ENCODE peak calls at places on chromosomes 12 and 14, in eight cellular contexts. R is neural progenitor cell, L is B cell, O is natural killer cell, F is mucosa of descending colon, Z is omental fat pad, D is lower lobe of right lung, X is A549. A is an unnamed sample.

GRCh38 chr12:104672096-104672445 is 215.3 kb downstream of the CHST11 start:
- DNase-seq in D (no peak), Z (no peak), R (no peak), X (no peak), O (no peak), F (no peak), L (no peak), A (no peak)

GRCh38 chr12:71848212-71848611 is 8.7 kb downstream of the TBC1D15 start:
- DNase-seq in F (no peak), D (no peak), X (no peak), O (no peak), R (no peak), Z (no peak), L (no peak), A (no peak)

GRCh38 chr14:53002576-53002975 is 51.7 kb upstream of the FERMT2 start:
- DNase-seq in L (no peak), R (no peak), D (no peak), X (no peak), F (no peak), Z (no peak), O (no peak), A (no peak)

GRCh38 chr12:3107071-3107583 is 29.9 kb downstream of the TSPAN9 start:
- DNase-seq in L (no peak), O (no peak), Z (no peak), D (no peak), R (peak), X (no peak), F (no peak), A (no peak)

GRCh38 chr12:43571885-43572284 is 19.9 kb upstream of the ADAMTS20 start:
- DNase-seq in Z (no peak), D (no peak), L (no peak), R (no peak), X (no peak), O (no peak), F (no peak), A (no peak)

GRCh38 chr12:104682790-104683279 is 226.1 kb downstream of the CHST11 start:
- DNase-seq in L (peak), D (no peak), R (no peak), X (no peak), F (no peak), O (peak), Z (no peak), A (no peak)

GRCh38 chr14:94539181-94539580 is 22.1 kb upstream of the SERPINA4 start:
- DNase-seq in D (no peak), R (no peak), L (no peak), Z (no peak), O (no peak), F (no peak), X (no peak), A (no peak)

GRCh38 chr14:100900837-100901390 is 2.6 kb downstream of the RTL1 start:
- DNase-seq in O (no peak), D (peak), F (no peak), L (no peak), Z (no peak), R (peak), X (peak), A (peak)

GRCh38 chr12:62805517-62805916 is 129.4 kb downstream of the PPM1H start:
- DNase-seq in F (no peak), O (no peak), L (no peak), D (no peak), R (no peak), Z (no peak), X (no peak), A (no peak)

GRCh38 chr14:71243697-71244096 is 336.4 kb downstream of the PCNX1 start:
- DNase-seq in X (no peak), R (no peak), O (no peak), L (no peak), Z (no peak), F (no peak), D (no peak), A (no peak)

GRCh38 chr12:95216704-95217376 is 427 bp downstream of the FGD6 start:
- DNase-seq in O (no peak), L (no peak), Z (no peak), F (no peak), R (no peak), X (peak), D (no peak), A (no peak)

GRCh38 chr14:32417956-32418552 is 89.0 kb downstream of the AKAP6 start:
- DNase-seq in D (no peak), Z (no peak), F (no peak), X (no peak), R (no peak), L (no peak), O (no peak), A (no peak)

GRCh38 chr12:105271364-105271763 is 35.4 kb upstream of the APPL2 start:
- DNase-seq in O (no peak), L (no peak), Z (no peak), F (no peak), X (no peak), D (no peak), R (no peak), A (no peak)

GRCh38 chr14:79514700-79515099 is 696.6 kb downstream of the DIO2 start:
- DNase-seq in X (no peak), D (no peak), O (no peak), R (no peak), F (no peak), L (no peak), Z (no peak), A (no peak)

GRCh38 chr12:75712223-75712622 is 200.8 kb upstream of the KRR1 start:
- DNase-seq in F (no peak), Z (no peak), X (no peak), L (no peak), R (no peak), D (no peak), O (no peak), A (no peak)

GRCh38 chr12:107775093-107775721 is 703 bp downstream of the ASCL4 start:
- DNase-seq in X (no peak), L (peak), R (peak), Z (no peak), O (no peak), D (no peak), F (no peak), A (peak)

GRCh38 chr12:69129014-69129413 is 110.4 kb upstream of the CPSF6 start:
- DNase-seq in O (no peak), D (no peak), L (no peak), R (no peak), F (no peak), Z (no peak), X (no peak), A (no peak)

GRCh38 chr14:55707365-55707804 is 127.4 kb downstream of the KTN1 start:
- DNase-seq in F (no peak), Z (no peak), R (peak), X (peak), D (no peak), L (peak), O (no peak), A (no peak)

GRCh38 chr12:111685322-111685810 is 390 bp downstream of the BRAP start:
- DNase-seq in Z (no peak), D (peak), L (no peak), X (no peak), F (no peak), O (no peak), R (no peak), A (no peak)

GRCh38 chr14:99996951-99997571 is 68.2 kb upstream of the EVL start:
- DNase-seq in L (no peak), O (no peak), F (no peak), Z (no peak), X (no peak), D (no peak), R (no peak), A (no peak)

GRCh38 chr14:69263364-69263763 is 3.4 kb downstream of the GALNT16 start:
- DNase-seq in L (no peak), Z (peak), R (no peak), F (peak), X (no peak), O (no peak), D (no peak), A (no peak)

GRCh38 chr12:115926037-115926670 is 351.3 kb downstream of the MED13L start:
- DNase-seq in Z (no peak), X (no peak), R (no peak), L (no peak), O (no peak), D (no peak), F (no peak), A (no peak)

GRCh38 chr12:25054076-25054782 is 105.3 kb upstream of the BCAT1 start:
- DNase-seq in R (no peak), X (no peak), F (no peak), D (no peak), L (no peak), O (no peak), Z (no peak), A (no peak)

GRCh38 chr12:101620762-101621133 is 26.0 kb downstream of the MYBPC1 start:
- DNase-seq in F (no peak), L (no peak), D (no peak), Z (no peak), X (no peak), O (no peak), R (no peak), A (no peak)

GRCh38 chr12:101619868-101620761 is 25.3 kb downstream of the MYBPC1 start:
- DNase-seq in X (no peak), O (no peak), L (no peak), F (no peak), Z (no peak), R (no peak), D (no peak), A (no peak)

GRCh38 chr12:101619026-101619827 is 24.5 kb downstream of the MYBPC1 start:
- DNase-seq in Z (no peak), L (no peak), X (no peak), F (no peak), D (no peak), O (no peak), R (no peak), A (no peak)

GRCh38 chr12:101612162-101612916 is 17.6 kb downstream of the MYBPC1 start:
- DNase-seq in F (no peak), R (no peak), Z (no peak), X (no peak), D (no peak), L (no peak), O (no peak), A (no peak)

DNA sequence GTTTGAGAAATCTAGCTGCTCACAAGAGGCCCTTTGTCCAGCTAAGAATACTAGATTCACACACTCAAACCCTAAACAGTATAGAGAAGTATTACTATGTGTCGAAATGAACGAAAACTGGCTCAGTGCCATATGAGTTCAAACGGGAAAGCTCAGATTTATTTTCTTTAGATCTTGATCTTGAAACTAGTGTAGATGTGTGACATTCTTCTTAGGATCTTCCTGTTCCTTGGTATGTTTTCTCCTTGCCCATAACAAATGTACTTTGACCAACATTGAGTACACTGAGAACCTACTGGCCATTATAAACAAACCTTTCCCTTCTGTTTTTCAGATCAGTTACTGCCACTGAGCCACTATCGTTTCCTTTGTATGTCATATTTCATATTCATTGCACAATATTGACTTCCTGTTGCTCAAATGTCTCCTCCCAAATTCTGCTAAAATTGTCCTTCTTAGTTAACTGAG is 21.3 kb downstream of the MYBPC1 start:
- DNase-seq in F (no peak), Z (no peak), L (no peak), D (no peak), X (no peak), O (no peak), R (no peak), A (no peak)
- TF ChIP-seq CTCF in F (no peak), Z (no peak), L (no peak), D (no peak), X (no peak), O (no peak), R (no peak), A (no peak)

GRCh38 chr12:52171950-52172512 is 19.8 kb downstream of the KRT80 start:
- DNase-seq in D (peak), Z (no peak), X (peak), O (no peak), R (peak), L (no peak), F (no peak), A (peak)
- TF ChIP-seq CTCF in D (peak), Z (no peak), X (peak), O (no peak), R (peak), L (no peak), F (no peak), A (peak)

GRCh38 chr14:105120056-105120455 is 48.5 kb downstream of the JAG2 start:
- DNase-seq in D (no peak), X (no peak), L (no peak), O (no peak), Z (no peak), F (no peak), R (no peak), A (no peak)

GRCh38 chr14:105123981-105124836 is 44.4 kb downstream of the JAG2 start:
- DNase-seq in F (no peak), O (no peak), L (no peak), R (no peak), D (no peak), Z (no peak), X (no peak), A (no peak)

GRCh38 chr14:105126126-105126969 is 42.2 kb downstream of the JAG2 start:
- DNase-seq in R (no peak), L (no peak), F (peak), Z (no peak), O (no peak), X (no peak), D (no peak), A (no peak)

GRCh38 chr14:105124837-105125222 is 43.7 kb downstream of the JAG2 start:
- DNase-seq in Z (no peak), R (no peak), L (no peak), O (no peak), F (no peak), D (no peak), X (no peak), A (no peak)

DNA sequence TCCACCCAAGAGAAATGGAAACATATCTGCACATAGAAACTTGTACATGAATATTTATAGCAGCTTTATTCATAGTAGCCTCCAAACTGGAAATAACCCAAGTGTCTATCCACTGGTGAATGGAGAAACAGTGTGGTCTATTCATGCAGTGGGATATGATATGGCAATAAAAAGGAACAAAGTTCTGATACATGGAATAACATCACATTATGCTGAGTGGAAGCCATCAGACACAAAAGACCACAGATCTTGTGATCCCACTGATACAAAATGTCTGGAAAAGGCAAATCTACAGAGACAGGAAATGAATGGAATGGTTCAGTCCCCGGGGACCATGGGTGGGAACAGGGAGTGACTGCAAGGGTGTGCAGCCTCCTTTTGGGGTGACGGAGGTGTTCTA is 45.3 kb downstream of the JAG2 start:
- DNase-seq in R (no peak), X (no peak), Z (no peak), O (no peak), D (no peak), F (no peak), L (no peak), A (no peak)
- TF ChIP-seq CTCF in R (no peak), X (no peak), Z (no peak), O (no peak), D (no peak), F (no peak), L (no peak), A (no peak)

GRCh38 chr12:10366875-10367274 is 23.0 kb downstream of the KLRK1 start:
- DNase-seq in D (no peak), R (no peak), O (no peak), Z (no peak), L (no peak), F (no peak), X (no peak), A (no peak)
- TF ChIP-seq CTCF in D (no peak), R (peak), O (peak), Z (no peak), L (no peak), F (no peak), X (peak), A (peak)

GRCh38 chr12:64610660-64611429 is 550 bp downstream of the RASSF3 start:
- DNase-seq in X (peak), O (peak), D (peak), F (peak), Z (peak), L (peak), R (peak), A (peak)

GRCh38 chr12:64610092-64610659 is at the start of gene RASSF3:
- DNase-seq in X (peak), Z (peak), R (peak), F (peak), O (peak), L (peak), D (peak), A (peak)

GRCh38 chr12:64611430-64612286 is 1.4 kb downstream of the RASSF3 start:
- DNase-seq in F (peak), R (peak), Z (no peak), X (no peak), D (peak), O (no peak), L (peak), A (no peak)

GRCh38 chr12:64609543-64610091 is 678 bp upstream of the RASSF3 start:
- DNase-seq in F (no peak), O (no peak), Z (no peak), R (peak), X (no peak), D (no peak), L (no peak), A (no peak)

GRCh38 chr12:64608901-64609542 is 1.3 kb upstream of the RASSF3 start:
- DNase-seq in L (peak), R (peak), Z (no peak), F (no peak), X (peak), D (no peak), O (peak), A (no peak)
- TF ChIP-seq CTCF in L (no peak), R (no peak), Z (no peak), F (no peak), X (no peak), D (no peak), O (no peak), A (no peak)

A was measured in progenitor cell of endocrine pancreas.